ENCODE peak calls at places on chromosomes 16 and 17, in eight cellular contexts. L, E, K, Q, Y, U, W and M are unnamed samples.

GRCh38 chr17:45857977-45858708 is 13.5 kb downstream of the SPPL2C start:
- DNase-seq in L (peak; percentile 80), E (peak; percentile 54), K (peak; percentile 5), Q (no peak), Y (peak; percentile 86), U (peak; percentile 24), W (no peak), M (peak; percentile 8)

GRCh38 chr17:81285179-81285878 is 9.8 kb downstream of the SLC38A10 start:
- DNase-seq in L (no peak), E (no peak), K (peak; percentile 58), Q (peak; percentile 38), Y (peak; percentile 21), U (no peak), W (peak; percentile 90), M (peak; percentile 6)

GRCh38 chr16:86243571-86244154 is 266.7 kb upstream of the FOXF1 start:
- DNase-seq in L (no peak), E (no peak), K (no peak), Q (no peak), Y (no peak), U (no peak), W (no peak), M (no peak)

GRCh38 chr17:45719335-45720071 is 64.6 kb upstream of the CRHR1 start:
- DNase-seq in L (peak; percentile 69), E (peak; percentile 96), K (no peak), Q (no peak), Y (peak; percentile 54), U (peak; percentile 88), W (no peak), M (peak; percentile 83)

GRCh38 chr16:51112311-51112710 is 38.8 kb downstream of the SALL1 start:
- DNase-seq in L (no peak), E (no peak), K (no peak), Q (no peak), Y (no peak), U (no peak), W (no peak), M (no peak)

GRCh38 chr16:2371421-2371820 is 30.9 kb upstream of the ABCA3 start:
- DNase-seq in L (no peak), E (no peak), K (no peak), Q (no peak), Y (no peak), U (no peak), W (no peak), M (no peak)

GRCh38 chr17:68561319-68561718 is 39.8 kb downstream of the FAM20A start:
- DNase-seq in L (no peak), E (no peak), K (no peak), Q (no peak), Y (no peak), U (no peak), W (no peak), M (no peak)

GRCh38 chr16:76955629-76956028 is 235.4 kb upstream of the MON1B start:
- DNase-seq in L (no peak), E (no peak), K (no peak), Q (no peak), Y (no peak), U (peak; percentile 31), W (no peak), M (peak; percentile 23)

GRCh38 chr17:81250286-81251090 is 11.4 kb downstream of the NDUFAF8 start:
- DNase-seq in L (no peak), E (no peak), K (no peak), Q (no peak), Y (no peak), U (no peak), W (no peak), M (no peak)

GRCh38 chr17:19327039-19327776 is 35.3 kb downstream of the B9D1 start:
- DNase-seq in L (no peak), E (peak; percentile 89), K (no peak), Q (no peak), Y (no peak), U (peak; percentile 91), W (peak; percentile 64), M (peak; percentile 93)

GRCh38 chr17:59311051-59311468 is 20.4 kb upstream of the YPEL2 start:
- DNase-seq in L (peak; percentile 80), E (peak; percentile 74), K (peak; percentile 61), Q (peak; percentile 72), Y (peak; percentile 76), U (peak; percentile 37), W (no peak), M (peak; percentile 23)

GRCh38 chr16:87918314-87918713 is 18.0 kb downstream of the CA5A start:
- DNase-seq in L (no peak), E (peak; percentile 85), K (peak; percentile 35), Q (no peak), Y (no peak), U (no peak), W (no peak), M (no peak)

GRCh38 chr16:53152321-53152720 is 97.5 kb downstream of the CHD9 start:
- DNase-seq in L (no peak), E (no peak), K (no peak), Q (no peak), Y (no peak), U (no peak), W (no peak), M (no peak)

GRCh38 chr17:45687594-45687993 is 96.5 kb upstream of the CRHR1 start:
- DNase-seq in L (no peak), E (no peak), K (no peak), Q (no peak), Y (no peak), U (no peak), W (no peak), M (no peak)

GRCh38 chr16:71630808-71631207 is 4.8 kb downstream of the MARVELD3 start:
- DNase-seq in L (no peak), E (no peak), K (no peak), Q (no peak), Y (no peak), U (peak; percentile 67), W (no peak), M (no peak)

GRCh38 chr16:56677474-56677873 is 4.8 kb upstream of the MT1X start:
- DNase-seq in L (no peak), E (no peak), K (no peak), Q (no peak), Y (no peak), U (no peak), W (no peak), M (no peak)

GRCh38 chr17:77419547-77420475 is 279.0 kb downstream of the SEC14L1 start:
- DNase-seq in L (peak; percentile 94), E (no peak), K (no peak), Q (no peak), Y (peak; percentile 88), U (no peak), W (no peak), M (peak; percentile 58)

GRCh38 chr16:57041182-57042156 is 50.9 kb upstream of the CPNE2 start:
- DNase-seq in L (no peak), E (no peak), K (no peak), Q (peak; percentile 82), Y (no peak), U (no peak), W (no peak), M (no peak)

GRCh38 chr17:75526555-75527270 is 1.2 kb downstream of the LLGL2 start:
- DNase-seq in L (peak; percentile 68), E (no peak), K (no peak), Q (no peak), Y (peak; percentile 42), U (no peak), W (no peak), M (no peak)

GRCh38 chr17:42188749-42189650 is 3.7 kb upstream of the HCRT start:
- DNase-seq in L (no peak), E (no peak), K (no peak), Q (no peak), Y (no peak), U (no peak), W (no peak), M (no peak)

GRCh38 chr16:82059161-82059982 is 24.3 kb downstream of the HSD17B2 start:
- DNase-seq in L (no peak), E (peak; percentile 15), K (no peak), Q (no peak), Y (no peak), U (no peak), W (no peak), M (no peak)

DNA sequence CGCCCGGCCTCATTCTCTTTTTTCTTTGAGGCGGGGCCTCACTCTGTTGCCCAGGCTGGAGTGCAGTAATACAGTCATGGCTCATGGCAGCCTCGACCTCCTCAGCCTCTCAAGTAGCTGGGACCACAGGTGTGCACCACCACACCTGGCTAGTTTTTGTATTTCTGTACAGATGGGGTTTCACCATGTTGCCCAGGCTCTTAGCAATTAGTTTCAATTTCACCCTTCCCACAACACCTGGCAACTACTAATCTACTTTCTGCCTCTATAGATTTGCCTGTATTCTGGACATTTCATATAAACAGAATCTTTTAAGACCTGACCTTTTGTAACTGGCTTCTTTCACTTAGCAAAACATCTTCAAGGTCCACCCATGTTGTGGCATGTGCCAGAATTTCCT is 8.0 kb upstream of the NT5M start:
- DNase-seq in L (no peak), E (no peak), K (no peak), Q (no peak), Y (no peak), U (no peak), W (no peak), M (no peak)
- H3K27me3 ChIP-seq in L (no peaks in the 10 kb centered on the region), E (no peaks in the 10 kb centered on the region), K (no peaks in the 10 kb centered on the region), Q (no peaks in the 10 kb centered on the region), Y (no peaks in the 10 kb centered on the region), U (no peaks in the 10 kb centered on the region), W (no peaks in the 10 kb centered on the region), M (no peaks in the 10 kb centered on the region)

DNA sequence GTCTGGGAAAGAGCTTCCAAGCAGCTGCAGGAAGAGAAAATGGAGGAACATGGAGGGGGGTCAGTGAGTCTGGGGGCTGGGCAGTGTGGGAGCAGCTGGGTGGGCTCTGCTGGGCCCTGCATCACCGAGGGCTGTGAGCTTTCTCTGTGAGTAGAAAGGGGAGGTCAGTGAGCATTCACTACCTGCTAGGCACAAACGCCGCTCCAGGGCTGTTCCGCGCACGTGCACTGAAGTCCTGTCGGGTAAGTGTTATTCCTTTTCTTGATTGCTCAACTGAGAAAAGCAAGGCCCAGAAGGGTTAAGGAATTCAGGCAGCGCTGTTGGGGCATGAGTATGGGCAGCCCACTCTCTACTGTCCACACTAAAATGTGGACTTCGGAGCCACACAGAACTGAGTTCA is 4.7 kb downstream of the CACNG5 start:
- DNase-seq in L (no peak), E (no peak), K (no peak), Q (no peak), Y (no peak), U (no peak), W (no peak), M (no peak)
- H3K27me3 ChIP-seq in L (peaks cover 7% of the 10 kb centered on the region), E (peaks cover 38% of the 10 kb centered on the region), K (peaks cover 22% of the 10 kb centered on the region), Q (no peaks in the 10 kb centered on the region), Y (peaks cover 31% of the 10 kb centered on the region), U (peaks cover 16% of the 10 kb centered on the region), W (peaks cover 32% of the 10 kb centered on the region), M (peaks cover 23% of the 10 kb centered on the region)

GRCh38 chr16:28304214-28304613 is 11.9 kb downstream of the SBK1 start:
- DNase-seq in L (peak; percentile 76), E (peak; percentile 48), K (peak; percentile 13), Q (no peak), Y (peak; percentile 77), U (peak; percentile 15), W (no peak), M (peak; percentile 17)
- H3K27me3 ChIP-seq in L (no peaks in the 10 kb centered on the region), E (peaks cover 9% of the 10 kb centered on the region), K (no peaks in the 10 kb centered on the region), Q (no peaks in the 10 kb centered on the region), Y (no peaks in the 10 kb centered on the region), U (no peaks in the 10 kb centered on the region), W (no peaks in the 10 kb centered on the region), M (no peaks in the 10 kb centered on the region)

DNA sequence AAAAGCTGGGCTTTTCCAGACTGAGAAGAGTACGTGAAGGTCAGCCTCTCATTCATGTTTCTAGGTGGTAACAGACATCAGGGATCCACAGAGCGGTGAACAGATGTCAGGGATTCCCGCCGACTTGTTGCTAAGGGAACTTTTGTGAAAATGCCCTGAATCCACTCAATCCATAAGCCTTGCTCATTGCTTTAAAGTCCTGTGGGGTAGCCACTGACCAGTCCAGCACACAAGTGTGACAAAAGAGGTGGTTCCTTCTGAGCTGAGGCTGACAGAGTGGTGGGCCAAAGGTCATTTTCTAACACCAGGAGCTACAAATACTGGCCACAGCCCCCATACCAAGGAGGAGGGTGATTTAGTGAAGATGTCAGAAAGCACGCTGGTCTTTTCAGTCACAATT is 5.9 kb downstream of the GAS7 start:
- DNase-seq in L (no peak), E (peak; percentile 30), K (no peak), Q (no peak), Y (no peak), U (no peak), W (no peak), M (no peak)
- H3K27me3 ChIP-seq in L (peaks cover 14% of the 10 kb centered on the region), E (no peaks in the 10 kb centered on the region), K (no peaks in the 10 kb centered on the region), Q (no peaks in the 10 kb centered on the region), Y (peaks cover 21% of the 10 kb centered on the region), U (peaks cover 4% of the 10 kb centered on the region), W (peaks cover 2% of the 10 kb centered on the region), M (peaks cover 15% of the 10 kb centered on the region)